ENCODE peak calls at places on chromosomes 7 and 10, in seven cellular contexts. One of them, this sample, is unnamed.

GRCh38 chr10:103232772-103233488 is 12.8 kb upstream of the RPEL1 start:
- DNase-seq in fibroblast of the conjunctiva: peak; percentile 46
- DNase-seq in activated T-cell treated with anti-CD3 and anti-CD28 coated beads, Interleukin-2, amount 50 U/mL, for 24 hours: no peak
- DNase-seq in stimulated activated CD8-positive, alpha-beta memory T cell treated with anti-CD3 and anti-CD28 coated beads, Interleukin-15, amount 100 ng/mL, for 24 hours: no peak
- DNase-seq in mucosa of gallbladder: no peak
- DNase-seq in CD4-positive, alpha-beta T cell: no peak
- DNase-seq in HCT116: peak; percentile 59
- DNase-seq in this sample: no peak

GRCh38 chr10:129877773-129878371 is 86.2 kb downstream of the EBF3 start:
- DNase-seq in fibroblast of the conjunctiva: no peak
- DNase-seq in activated T-cell treated with anti-CD3 and anti-CD28 coated beads, Interleukin-2, amount 50 U/mL, for 24 hours: peak; percentile 34
- DNase-seq in stimulated activated CD8-positive, alpha-beta memory T cell treated with anti-CD3 and anti-CD28 coated beads, Interleukin-15, amount 100 ng/mL, for 24 hours: peak; percentile 6
- DNase-seq in mucosa of gallbladder: no peak
- DNase-seq in CD4-positive, alpha-beta T cell: peak; percentile 41
- DNase-seq in HCT116: no peak
- DNase-seq in this sample: no peak

GRCh38 chr7:124310934-124311390 is 278.1 kb upstream of the TMEM229A start:
- DNase-seq in fibroblast of the conjunctiva: no peak
- DNase-seq in activated T-cell treated with anti-CD3 and anti-CD28 coated beads, Interleukin-2, amount 50 U/mL, for 24 hours: no peak
- DNase-seq in stimulated activated CD8-positive, alpha-beta memory T cell treated with anti-CD3 and anti-CD28 coated beads, Interleukin-15, amount 100 ng/mL, for 24 hours: no peak
- DNase-seq in mucosa of gallbladder: no peak
- DNase-seq in CD4-positive, alpha-beta T cell: no peak
- DNase-seq in HCT116: no peak
- DNase-seq in this sample: no peak

GRCh38 chr7:117090820-117091219 is 137.5 kb downstream of the ST7 start:
- DNase-seq in fibroblast of the conjunctiva: no peak
- DNase-seq in activated T-cell treated with anti-CD3 and anti-CD28 coated beads, Interleukin-2, amount 50 U/mL, for 24 hours: no peak
- DNase-seq in stimulated activated CD8-positive, alpha-beta memory T cell treated with anti-CD3 and anti-CD28 coated beads, Interleukin-15, amount 100 ng/mL, for 24 hours: no peak
- DNase-seq in mucosa of gallbladder: no peak
- DNase-seq in CD4-positive, alpha-beta T cell: no peak
- DNase-seq in HCT116: no peak
- DNase-seq in this sample: no peak

GRCh38 chr7:38321515-38321944 is 48.1 kb upstream of the TARP start:
- DNase-seq in fibroblast of the conjunctiva: peak; percentile 45
- DNase-seq in activated T-cell treated with anti-CD3 and anti-CD28 coated beads, Interleukin-2, amount 50 U/mL, for 24 hours: no peak
- DNase-seq in stimulated activated CD8-positive, alpha-beta memory T cell treated with anti-CD3 and anti-CD28 coated beads, Interleukin-15, amount 100 ng/mL, for 24 hours: no peak
- DNase-seq in mucosa of gallbladder: no peak
- DNase-seq in CD4-positive, alpha-beta T cell: no peak
- DNase-seq in HCT116: no peak
- DNase-seq in this sample: no peak

GRCh38 chr7:135774284-135774683 is 25.7 kb upstream of the FAM180A start:
- DNase-seq in fibroblast of the conjunctiva: no peak
- DNase-seq in activated T-cell treated with anti-CD3 and anti-CD28 coated beads, Interleukin-2, amount 50 U/mL, for 24 hours: no peak
- DNase-seq in stimulated activated CD8-positive, alpha-beta memory T cell treated with anti-CD3 and anti-CD28 coated beads, Interleukin-15, amount 100 ng/mL, for 24 hours: no peak
- DNase-seq in mucosa of gallbladder: peak; percentile 61
- DNase-seq in CD4-positive, alpha-beta T cell: no peak
- DNase-seq in HCT116: no peak
- DNase-seq in this sample: no peak

GRCh38 chr7:137342751-137343482 is 616 bp downstream of the PTN start:
- DNase-seq in fibroblast of the conjunctiva: no peak
- DNase-seq in activated T-cell treated with anti-CD3 and anti-CD28 coated beads, Interleukin-2, amount 50 U/mL, for 24 hours: no peak
- DNase-seq in stimulated activated CD8-positive, alpha-beta memory T cell treated with anti-CD3 and anti-CD28 coated beads, Interleukin-15, amount 100 ng/mL, for 24 hours: no peak
- DNase-seq in mucosa of gallbladder: no peak
- DNase-seq in CD4-positive, alpha-beta T cell: no peak
- DNase-seq in HCT116: no peak
- DNase-seq in this sample: no peak

GRCh38 chr7:12741951-12742575 is 54.6 kb downstream of the ARL4A start:
- DNase-seq in fibroblast of the conjunctiva: no peak
- DNase-seq in activated T-cell treated with anti-CD3 and anti-CD28 coated beads, Interleukin-2, amount 50 U/mL, for 24 hours: no peak
- DNase-seq in stimulated activated CD8-positive, alpha-beta memory T cell treated with anti-CD3 and anti-CD28 coated beads, Interleukin-15, amount 100 ng/mL, for 24 hours: no peak
- DNase-seq in mucosa of gallbladder: no peak
- DNase-seq in CD4-positive, alpha-beta T cell: no peak
- DNase-seq in HCT116: no peak
- DNase-seq in this sample: no peak

GRCh38 chr10:97065128-97065527 is 120.6 kb downstream of the SLIT1 start:
- DNase-seq in fibroblast of the conjunctiva: no peak
- DNase-seq in activated T-cell treated with anti-CD3 and anti-CD28 coated beads, Interleukin-2, amount 50 U/mL, for 24 hours: no peak
- DNase-seq in stimulated activated CD8-positive, alpha-beta memory T cell treated with anti-CD3 and anti-CD28 coated beads, Interleukin-15, amount 100 ng/mL, for 24 hours: no peak
- DNase-seq in mucosa of gallbladder: no peak
- DNase-seq in CD4-positive, alpha-beta T cell: no peak
- DNase-seq in HCT116: no peak
- DNase-seq in this sample: no peak

GRCh38 chr7:127226685-127227374 is 25.9 kb downstream of the GRM8 start:
- DNase-seq in fibroblast of the conjunctiva: no peak
- DNase-seq in activated T-cell treated with anti-CD3 and anti-CD28 coated beads, Interleukin-2, amount 50 U/mL, for 24 hours: no peak
- DNase-seq in stimulated activated CD8-positive, alpha-beta memory T cell treated with anti-CD3 and anti-CD28 coated beads, Interleukin-15, amount 100 ng/mL, for 24 hours: no peak
- DNase-seq in mucosa of gallbladder: no peak
- DNase-seq in CD4-positive, alpha-beta T cell: no peak
- DNase-seq in HCT116: no peak
- DNase-seq in this sample: no peak

This sample was measured in smooth muscle cell of the brain vasculature.